ENCODE peak calls at places on chromosome 11, in four cellular contexts. One of them, this sample, is unnamed.

GRCh38 chr11:2521081-2521480 is 76.3 kb downstream of the KCNQ1 start:
- DNase-seq in pulmonary artery endothelial cell: no peak
- DNase-seq in left ventricle myocardium inferior: no peak
- DNase-seq in left cardiac atrium: peak
- DNase-seq in this sample: no peak

GRCh38 chr11:112793416-112793815 is 167.8 kb upstream of the NCAM1 start:
- DNase-seq in pulmonary artery endothelial cell: no peak
- DNase-seq in left ventricle myocardium inferior: no peak
- DNase-seq in left cardiac atrium: no peak
- DNase-seq in this sample: no peak

GRCh38 chr11:115503083-115503885 is 931 bp downstream of the CADM1 start:
- DNase-seq in pulmonary artery endothelial cell: no peak
- DNase-seq in left ventricle myocardium inferior: peak
- DNase-seq in left cardiac atrium: peak
- DNase-seq in this sample: no peak

GRCh38 chr11:132095230-132096165 is 725.1 kb downstream of the NTM start:
- DNase-seq in pulmonary artery endothelial cell: no peak
- DNase-seq in left ventricle myocardium inferior: no peak
- DNase-seq in left cardiac atrium: no peak
- DNase-seq in this sample: no peak

GRCh38 chr11:113401718-113402117 is 14.1 kb downstream of the ANKK1 start:
- DNase-seq in pulmonary artery endothelial cell: no peak
- DNase-seq in left ventricle myocardium inferior: peak
- DNase-seq in left cardiac atrium: peak
- DNase-seq in this sample: no peak

GRCh38 chr11:36073411-36074203 is 129.7 kb downstream of the LDLRAD3 start:
- DNase-seq in pulmonary artery endothelial cell: peak
- DNase-seq in left ventricle myocardium inferior: peak
- DNase-seq in left cardiac atrium: peak
- DNase-seq in this sample: no peak

GRCh38 chr11:34558211-34558610 is 44.6 kb upstream of the ELF5 start:
- DNase-seq in pulmonary artery endothelial cell: no peak
- DNase-seq in left ventricle myocardium inferior: no peak
- DNase-seq in left cardiac atrium: no peak
- DNase-seq in this sample: no peak

GRCh38 chr11:74773481-74773880 is 24.8 kb downstream of the RNF169 start:
- DNase-seq in pulmonary artery endothelial cell: no peak
- DNase-seq in left ventricle myocardium inferior: no peak
- DNase-seq in left cardiac atrium: no peak
- DNase-seq in this sample: no peak

GRCh38 chr11:132898676-132899075 is 633.6 kb downstream of the OPCML start:
- DNase-seq in pulmonary artery endothelial cell: no peak
- DNase-seq in left ventricle myocardium inferior: no peak
- DNase-seq in left cardiac atrium: no peak
- DNase-seq in this sample: no peak

GRCh38 chr11:93131709-93132108 is 66.1 kb downstream of the SLC36A4 start:
- DNase-seq in pulmonary artery endothelial cell: no peak
- DNase-seq in left ventricle myocardium inferior: no peak
- DNase-seq in left cardiac atrium: no peak
- DNase-seq in this sample: no peak

GRCh38 chr11:4639931-4640330 is 2.7 kb downstream of the OR51D1 start:
- DNase-seq in pulmonary artery endothelial cell: no peak
- DNase-seq in left ventricle myocardium inferior: no peak
- DNase-seq in left cardiac atrium: no peak
- DNase-seq in this sample: no peak

GRCh38 chr11:77705877-77706579 is 68.4 kb upstream of the CLNS1A start:
- DNase-seq in pulmonary artery endothelial cell: no peak
- DNase-seq in left ventricle myocardium inferior: no peak
- DNase-seq in left cardiac atrium: no peak
- DNase-seq in this sample: no peak

GRCh38 chr11:58742981-58743880 is 11.5 kb upstream of the GLYAT start:
- DNase-seq in pulmonary artery endothelial cell: no peak
- DNase-seq in left ventricle myocardium inferior: no peak
- DNase-seq in left cardiac atrium: no peak
- DNase-seq in this sample: no peak

GRCh38 chr11:81987829-81988472 is 745.7 kb downstream of the FAM181B start:
- DNase-seq in pulmonary artery endothelial cell: no peak
- DNase-seq in left ventricle myocardium inferior: no peak
- DNase-seq in left cardiac atrium: peak
- DNase-seq in this sample: no peak